ENCODE peak calls at places on chromosomes 1 and 21, in eight cellular contexts. One of them, this sample, is unnamed.

GRCh38 chr21:16193758-16194606 is 464.2 kb downstream of the USP25 start:
- DNase-seq in esophagus squamous epithelium: no peak
- DNase-seq in AG09309: peak
- DNase-seq in GM06990: peak
- DNase-seq in adrenal gland: peak
- DNase-seq in astrocyte of the spinal cord: peak
- DNase-seq in neural progenitor cell: peak
- DNase-seq in heart left ventricle: peak
- DNase-seq in this sample: peak

GRCh38 chr1:192879416-192879815 is 70.6 kb downstream of the RGS2 start:
- DNase-seq in astrocyte of the spinal cord: peak
- DNase-seq in GM06990: no peak
- DNase-seq in neural progenitor cell: peak
- DNase-seq in esophagus squamous epithelium: no peak
- DNase-seq in heart left ventricle: no peak
- DNase-seq in adrenal gland: peak
- DNase-seq in AG09309: no peak
- DNase-seq in this sample: peak

GRCh38 chr21:16309250-16309971 is 579.6 kb downstream of the USP25 start:
- DNase-seq in heart left ventricle: no peak
- DNase-seq in astrocyte of the spinal cord: peak
- DNase-seq in neural progenitor cell: peak
- DNase-seq in GM06990: no peak
- DNase-seq in adrenal gland: no peak
- DNase-seq in AG09309: no peak
- DNase-seq in esophagus squamous epithelium: no peak
- DNase-seq in this sample: no peak

GRCh38 chr21:33234618-33235520 is 5.1 kb downstream of the IFNAR2 start:
- DNase-seq in neural progenitor cell: no peak
- DNase-seq in GM06990: no peak
- DNase-seq in heart left ventricle: no peak
- DNase-seq in esophagus squamous epithelium: no peak
- DNase-seq in astrocyte of the spinal cord: no peak
- DNase-seq in AG09309: no peak
- DNase-seq in adrenal gland: no peak
- DNase-seq in this sample: no peak

GRCh38 chr21:42461881-42462877 is 33.8 kb downstream of the RSPH1 start:
- DNase-seq in GM06990: no peak
- DNase-seq in esophagus squamous epithelium: no peak
- DNase-seq in astrocyte of the spinal cord: no peak
- DNase-seq in neural progenitor cell: no peak
- DNase-seq in heart left ventricle: no peak
- DNase-seq in AG09309: no peak
- DNase-seq in adrenal gland: no peak
- DNase-seq in this sample: no peak

GRCh38 chr1:8394456-8395321 is 76.8 kb downstream of the SLC45A1 start:
- DNase-seq in GM06990: no peak
- DNase-seq in neural progenitor cell: no peak
- DNase-seq in astrocyte of the spinal cord: peak
- DNase-seq in AG09309: peak
- DNase-seq in heart left ventricle: no peak
- DNase-seq in adrenal gland: no peak
- DNase-seq in esophagus squamous epithelium: no peak
- DNase-seq in this sample: peak

GRCh38 chr1:226128487-226129075 is 58.0 kb downstream of the ACBD3 start:
- DNase-seq in heart left ventricle: no peak
- DNase-seq in esophagus squamous epithelium: no peak
- DNase-seq in GM06990: no peak
- DNase-seq in AG09309: no peak
- DNase-seq in adrenal gland: no peak
- DNase-seq in astrocyte of the spinal cord: no peak
- DNase-seq in neural progenitor cell: no peak
- DNase-seq in this sample: peak

GRCh38 chr21:26715878-26716506 is 129.2 kb downstream of the ADAMTS1 start:
- DNase-seq in adrenal gland: peak
- DNase-seq in neural progenitor cell: peak
- DNase-seq in AG09309: no peak
- DNase-seq in GM06990: no peak
- DNase-seq in astrocyte of the spinal cord: peak
- DNase-seq in heart left ventricle: no peak
- DNase-seq in esophagus squamous epithelium: no peak
- DNase-seq in this sample: peak

GRCh38 chr1:196516373-196516772 is 91.9 kb downstream of the KCNT2 start:
- DNase-seq in astrocyte of the spinal cord: peak
- DNase-seq in heart left ventricle: no peak
- DNase-seq in GM06990: no peak
- DNase-seq in esophagus squamous epithelium: no peak
- DNase-seq in adrenal gland: no peak
- DNase-seq in neural progenitor cell: no peak
- DNase-seq in AG09309: no peak
- DNase-seq in this sample: no peak

GRCh38 chr1:51410568-51411460 is 80.5 kb upstream of the TTC39A start:
- DNase-seq in adrenal gland: no peak
- DNase-seq in esophagus squamous epithelium: no peak
- DNase-seq in GM06990: peak
- DNase-seq in AG09309: no peak
- DNase-seq in heart left ventricle: no peak
- DNase-seq in neural progenitor cell: peak
- DNase-seq in astrocyte of the spinal cord: peak
- DNase-seq in this sample: no peak

GRCh38 chr1:244801246-244801645 is 34.2 kb upstream of the COX20 start:
- DNase-seq in astrocyte of the spinal cord: peak
- DNase-seq in heart left ventricle: no peak
- DNase-seq in adrenal gland: peak
- DNase-seq in GM06990: peak
- DNase-seq in AG09309: no peak
- DNase-seq in neural progenitor cell: peak
- DNase-seq in esophagus squamous epithelium: no peak
- DNase-seq in this sample: peak
- TF ChIP-seq CTCF in astrocyte of the spinal cord: peak
- TF ChIP-seq CTCF in heart left ventricle: peak
- TF ChIP-seq CTCF in adrenal gland: peak
- TF ChIP-seq CTCF in GM06990: peak
- TF ChIP-seq CTCF in AG09309: peak
- TF ChIP-seq CTCF in neural progenitor cell: peak
- TF ChIP-seq CTCF in esophagus squamous epithelium: peak
- TF ChIP-seq CTCF in this sample: peak

DNA sequence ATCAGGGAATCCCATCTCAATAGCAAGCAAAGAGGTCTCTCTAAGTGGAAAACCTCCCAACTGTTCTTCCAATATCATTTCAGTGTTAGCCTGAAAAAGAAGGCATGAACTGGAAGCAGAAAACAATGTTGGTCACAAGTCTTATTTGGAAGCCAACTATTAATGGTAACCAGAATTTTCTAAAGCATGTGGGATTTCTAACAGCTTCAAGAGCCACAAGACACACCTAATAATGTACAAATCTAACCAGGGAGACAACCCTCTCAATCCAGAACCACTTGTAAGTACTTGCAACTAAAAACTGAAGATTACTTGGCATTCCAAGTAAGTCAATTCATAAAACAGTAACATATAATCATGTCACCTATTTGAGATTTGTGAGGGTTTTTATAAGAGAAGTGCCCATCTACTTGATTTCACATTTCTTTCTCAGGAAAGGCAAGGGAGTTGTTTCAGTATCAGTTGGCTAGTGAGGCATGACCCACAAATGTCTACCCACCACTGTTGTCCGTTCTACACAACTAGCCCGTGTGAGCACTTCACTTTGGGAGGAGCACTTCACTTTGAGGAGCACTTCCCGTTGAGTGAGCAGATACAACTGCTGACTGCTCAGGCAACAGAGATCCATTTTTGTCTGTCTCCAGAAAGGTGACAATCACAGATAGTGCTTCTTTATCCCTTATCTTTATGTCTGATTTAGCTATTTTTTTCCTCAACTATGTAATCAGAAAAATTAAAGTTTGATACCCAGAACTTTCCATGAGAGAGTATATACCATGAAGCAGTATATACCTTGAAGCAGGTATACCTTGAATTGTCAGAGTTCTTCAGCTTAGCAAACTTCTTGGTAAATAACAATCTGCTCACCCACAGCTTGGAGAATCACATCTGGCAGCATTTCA is 11.1 kb downstream of the STX6 start:
- DNase-seq in astrocyte of the spinal cord: no peak
- DNase-seq in neural progenitor cell: no peak
- DNase-seq in GM06990: no peak
- DNase-seq in esophagus squamous epithelium: no peak
- DNase-seq in AG09309: no peak
- DNase-seq in adrenal gland: no peak
- DNase-seq in heart left ventricle: no peak
- DNase-seq in this sample: no peak
- H3K4me3 ChIP-seq in astrocyte of the spinal cord: no peak
- H3K4me3 ChIP-seq in neural progenitor cell: no peak
- H3K4me3 ChIP-seq in GM06990: no peak
- H3K4me3 ChIP-seq in esophagus squamous epithelium: no peak
- H3K4me3 ChIP-seq in AG09309: no peak
- H3K4me3 ChIP-seq in adrenal gland: no peak
- H3K4me3 ChIP-seq in heart left ventricle: no peak
- H3K4me3 ChIP-seq in this sample: no peak

DNA sequence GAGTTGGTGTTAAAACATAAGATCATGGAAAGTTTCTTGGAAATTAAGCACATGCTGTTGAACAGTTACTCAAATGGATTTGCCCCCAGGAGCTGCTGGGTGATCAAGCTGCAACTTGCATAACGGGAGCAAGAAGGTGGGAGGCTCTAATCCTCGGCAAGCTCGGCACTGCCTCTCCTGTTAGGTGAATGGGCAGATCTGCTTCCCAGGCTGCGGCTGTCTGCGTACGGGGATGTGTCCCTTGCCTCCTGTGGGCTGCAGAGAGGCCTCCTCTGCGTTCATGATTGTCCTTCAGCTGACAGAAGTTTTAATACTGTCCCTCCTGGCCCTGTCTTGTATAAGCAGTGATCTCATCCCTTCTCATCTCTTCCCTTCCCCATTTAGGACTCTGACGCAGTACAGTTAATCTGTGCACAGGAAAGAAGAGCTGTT is 36.7 kb downstream of the ATP1A1 start:
- DNase-seq in heart left ventricle: no peak
- DNase-seq in GM06990: no peak
- DNase-seq in adrenal gland: no peak
- DNase-seq in astrocyte of the spinal cord: no peak
- DNase-seq in neural progenitor cell: peak
- DNase-seq in AG09309: no peak
- DNase-seq in esophagus squamous epithelium: no peak
- DNase-seq in this sample: peak
- TF ChIP-seq CTCF in heart left ventricle: no peak
- TF ChIP-seq CTCF in GM06990: no peak
- TF ChIP-seq CTCF in adrenal gland: no peak
- TF ChIP-seq CTCF in astrocyte of the spinal cord: no peak
- TF ChIP-seq CTCF in neural progenitor cell: no peak
- TF ChIP-seq CTCF in AG09309: no peak
- TF ChIP-seq CTCF in esophagus squamous epithelium: no peak
- TF ChIP-seq CTCF in this sample: no peak

GRCh38 chr1:61119085-61119484 is 36.7 kb downstream of the NFIA start:
- DNase-seq in GM06990: no peak
- DNase-seq in adrenal gland: no peak
- DNase-seq in AG09309: no peak
- DNase-seq in astrocyte of the spinal cord: no peak
- DNase-seq in esophagus squamous epithelium: no peak
- DNase-seq in neural progenitor cell: no peak
- DNase-seq in heart left ventricle: no peak
- DNase-seq in this sample: no peak

GRCh38 chr1:61121631-61122030 is 39.3 kb downstream of the NFIA start:
- DNase-seq in AG09309: no peak
- DNase-seq in adrenal gland: no peak
- DNase-seq in neural progenitor cell: no peak
- DNase-seq in astrocyte of the spinal cord: no peak
- DNase-seq in GM06990: no peak
- DNase-seq in heart left ventricle: no peak
- DNase-seq in esophagus squamous epithelium: no peak
- DNase-seq in this sample: no peak

GRCh38 chr1:61122389-61122788 is 40.0 kb downstream of the NFIA start:
- DNase-seq in GM06990: no peak
- DNase-seq in esophagus squamous epithelium: no peak
- DNase-seq in neural progenitor cell: no peak
- DNase-seq in astrocyte of the spinal cord: no peak
- DNase-seq in AG09309: no peak
- DNase-seq in heart left ventricle: no peak
- DNase-seq in adrenal gland: no peak
- DNase-seq in this sample: no peak

GRCh38 chr1:61120307-61120840 is 38.0 kb downstream of the NFIA start:
- DNase-seq in GM06990: no peak
- DNase-seq in AG09309: no peak
- DNase-seq in neural progenitor cell: no peak
- DNase-seq in esophagus squamous epithelium: no peak
- DNase-seq in astrocyte of the spinal cord: peak
- DNase-seq in adrenal gland: no peak
- DNase-seq in heart left ventricle: no peak
- DNase-seq in this sample: no peak

GRCh38 chr1:61120998-61121397 is 38.6 kb downstream of the NFIA start:
- DNase-seq in AG09309: no peak
- DNase-seq in heart left ventricle: no peak
- DNase-seq in GM06990: no peak
- DNase-seq in esophagus squamous epithelium: no peak
- DNase-seq in neural progenitor cell: no peak
- DNase-seq in astrocyte of the spinal cord: peak
- DNase-seq in adrenal gland: no peak
- DNase-seq in this sample: peak
- H3K4me3 ChIP-seq in AG09309: no peak
- H3K4me3 ChIP-seq in heart left ventricle: no peak
- H3K4me3 ChIP-seq in GM06990: no peak
- H3K4me3 ChIP-seq in esophagus squamous epithelium: no peak
- H3K4me3 ChIP-seq in neural progenitor cell: no peak
- H3K4me3 ChIP-seq in astrocyte of the spinal cord: no peak
- H3K4me3 ChIP-seq in adrenal gland: peak
- H3K4me3 ChIP-seq in this sample: no peak